ENCODE peak calls at places on chromosome 21, in nine cellular contexts. One of them, this sample, is unnamed.

GRCh38 chr21:33801424-33802405 is 113.9 kb downstream of the ATP5PO start:
- DNase-seq in activated gamma-delta T cell: no peak
- DNase-seq in activated naive CD4-positive, alpha-beta T cell treated with Interleukin-2 at 50 U/mL for 16 hours: no peak
- DNase-seq in GM12891: no peak
- DNase-seq in EH: peak
- DNase-seq in posterior cingulate gyrus: no peak
- DNase-seq in fibroblast of the aortic adventitia: peak
- DNase-seq in EL: peak
- DNase-seq in amniotic epithelial cell: peak
- DNase-seq in this sample: no peak

GRCh38 chr21:37945036-37945435 is 28.8 kb upstream of the KCNJ6 start:
- DNase-seq in fibroblast of the aortic adventitia: no peak
- DNase-seq in activated naive CD4-positive, alpha-beta T cell treated with Interleukin-2 at 50 U/mL for 16 hours: no peak
- DNase-seq in amniotic epithelial cell: no peak
- DNase-seq in EL: no peak
- DNase-seq in GM12891: no peak
- DNase-seq in posterior cingulate gyrus: no peak
- DNase-seq in EH: no peak
- DNase-seq in activated gamma-delta T cell: no peak
- DNase-seq in this sample: no peak

GRCh38 chr21:33394260-33394659 is 9.0 kb upstream of the IFNGR2 start:
- DNase-seq in EH: no peak
- DNase-seq in posterior cingulate gyrus: no peak
- DNase-seq in activated naive CD4-positive, alpha-beta T cell treated with Interleukin-2 at 50 U/mL for 16 hours: no peak
- DNase-seq in amniotic epithelial cell: peak
- DNase-seq in GM12891: no peak
- DNase-seq in EL: no peak
- DNase-seq in activated gamma-delta T cell: no peak
- DNase-seq in fibroblast of the aortic adventitia: no peak
- DNase-seq in this sample: no peak

GRCh38 chr21:42208801-42209490 is 10.0 kb upstream of the ABCG1 start:
- DNase-seq in EH: no peak
- DNase-seq in posterior cingulate gyrus: no peak
- DNase-seq in activated gamma-delta T cell: no peak
- DNase-seq in EL: no peak
- DNase-seq in fibroblast of the aortic adventitia: no peak
- DNase-seq in amniotic epithelial cell: no peak
- DNase-seq in activated naive CD4-positive, alpha-beta T cell treated with Interleukin-2 at 50 U/mL for 16 hours: no peak
- DNase-seq in GM12891: no peak
- DNase-seq in this sample: no peak

GRCh38 chr21:31354604-31355443 is 10.8 kb upstream of the TIAM1 start:
- DNase-seq in amniotic epithelial cell: peak
- DNase-seq in fibroblast of the aortic adventitia: peak
- DNase-seq in EL: peak
- DNase-seq in activated gamma-delta T cell: no peak
- DNase-seq in posterior cingulate gyrus: no peak
- DNase-seq in activated naive CD4-positive, alpha-beta T cell treated with Interleukin-2 at 50 U/mL for 16 hours: peak
- DNase-seq in EH: peak
- DNase-seq in GM12891: no peak
- DNase-seq in this sample: no peak

GRCh38 chr21:33739701-33740100 is 97.4 kb downstream of the ITSN1 start:
- DNase-seq in fibroblast of the aortic adventitia: no peak
- DNase-seq in activated gamma-delta T cell: no peak
- DNase-seq in activated naive CD4-positive, alpha-beta T cell treated with Interleukin-2 at 50 U/mL for 16 hours: no peak
- DNase-seq in EH: no peak
- DNase-seq in posterior cingulate gyrus: no peak
- DNase-seq in amniotic epithelial cell: no peak
- DNase-seq in GM12891: no peak
- DNase-seq in EL: no peak
- DNase-seq in this sample: no peak

GRCh38 chr21:22871692-22872091 is 1873.5 kb downstream of the NCAM2 start:
- DNase-seq in activated gamma-delta T cell: no peak
- DNase-seq in GM12891: no peak
- DNase-seq in EL: no peak
- DNase-seq in fibroblast of the aortic adventitia: no peak
- DNase-seq in activated naive CD4-positive, alpha-beta T cell treated with Interleukin-2 at 50 U/mL for 16 hours: no peak
- DNase-seq in amniotic epithelial cell: no peak
- DNase-seq in posterior cingulate gyrus: no peak
- DNase-seq in EH: no peak
- DNase-seq in this sample: no peak

GRCh38 chr21:45979651-45980050 is 1.9 kb upstream of the COL6A1 start:
- DNase-seq in GM12891: no peak
- DNase-seq in activated naive CD4-positive, alpha-beta T cell treated with Interleukin-2 at 50 U/mL for 16 hours: no peak
- DNase-seq in posterior cingulate gyrus: no peak
- DNase-seq in fibroblast of the aortic adventitia: no peak
- DNase-seq in EH: no peak
- DNase-seq in EL: no peak
- DNase-seq in amniotic epithelial cell: no peak
- DNase-seq in activated gamma-delta T cell: no peak
- DNase-seq in this sample: no peak